ENCODE peak calls at places on chromosome 17, in six cellular contexts. T is activated gamma-delta T cell treated with Interleukin-2 at 50 U/mL for 16 hours; Y is mucosa of gallbladder; X is DMS153; A is stimulated activated CD8-positive, alpha-beta memory T cell treated with anti-CD3 and anti-CD28 coated beads, Interleukin-4, amount 100 ng/mL, for 24 hours; I is endothelial cell. S is an unnamed sample.

GRCh38 chr17:77961741-77962140 is 3.2 kb downstream of the TNRC6C start:
- DNase-seq in T (no peak), Y (no peak), X (no peak), A (no peak), I (no peak), S (no peak)

GRCh38 chr17:76688165-76688622 is 22.6 kb downstream of the MXRA7 start:
- DNase-seq in T (no peak), Y (no peak), X (no peak), A (no peak), I (no peak), S (no peak)

GRCh38 chr17:6248061-6248460 is 177.9 kb downstream of the WSCD1 start:
- DNase-seq in T (no peak), Y (no peak), X (no peak), A (no peak), I (no peak), S (no peak)

GRCh38 chr17:78583091-78583490 is 5.9 kb upstream of the DNAH17 start:
- DNase-seq in T (no peak), Y (no peak), X (no peak), A (no peak), I (no peak), S (no peak)

GRCh38 chr17:79835953-79836951 is 3.0 kb downstream of the CBX4 start:
- DNase-seq in T (no peak), Y (peak), X (peak), A (no peak), I (no peak), S (no peak)

GRCh38 chr17:67082110-67082509 is 37.8 kb downstream of the CACNG1 start:
- DNase-seq in T (no peak), Y (no peak), X (no peak), A (no peak), I (no peak), S (no peak)

GRCh38 chr17:7832431-7832830 is 1.6 kb upstream of the KDM6B start:
- DNase-seq in T (no peak), Y (no peak), X (no peak), A (no peak), I (no peak), S (no peak)

GRCh38 chr17:30235386-30236296 is at the start of gene SLC6A4:
- DNase-seq in T (no peak), Y (no peak), X (no peak), A (no peak), I (no peak), S (peak)

GRCh38 chr17:30357476-30357875 is 21.3 kb upstream of the CPD start:
- DNase-seq in T (no peak), Y (no peak), X (no peak), A (no peak), I (no peak), S (no peak)

GRCh38 chr17:72358465-72358864 is 237.6 kb downstream of the SOX9 start:
- DNase-seq in T (no peak), Y (no peak), X (no peak), A (no peak), I (no peak), S (peak)

GRCh38 chr17:8294361-8294760 is 839 bp downstream of the SLC25A35 start:
- DNase-seq in T (no peak), Y (no peak), X (no peak), A (no peak), I (no peak), S (no peak)

GRCh38 chr17:79159926-79160325 is 85.3 kb downstream of the ENGASE start:
- DNase-seq in T (no peak), Y (no peak), X (no peak), A (no peak), I (no peak), S (no peak)

GRCh38 chr17:16150251-16150859 is 65.0 kb downstream of the NCOR1 start:
- DNase-seq in T (no peak), Y (no peak), X (no peak), A (no peak), I (no peak), S (peak)

GRCh38 chr17:80687819-80688218 is 143.2 kb downstream of the RPTOR start:
- DNase-seq in T (no peak), Y (no peak), X (no peak), A (no peak), I (no peak), S (no peak)

GRCh38 chr17:76452646-76453430 is at the start of gene UBE2O:
- DNase-seq in T (peak), Y (peak), X (peak), A (peak), I (peak), S (peak)

GRCh38 chr17:4572131-4572530 is 11.8 kb upstream of the GGT6 start:
- DNase-seq in T (no peak), Y (no peak), X (no peak), A (no peak), I (no peak), S (no peak)

GRCh38 chr17:48544356-48545021 is 420 bp downstream of the HOXB2 start:
- DNase-seq in T (peak), Y (peak), X (no peak), A (peak), I (peak), S (peak)

GRCh38 chr17:5419356-5419958 is at the start of gene NUP88:
- DNase-seq in T (peak), Y (peak), X (peak), A (peak), I (peak), S (peak)

GRCh38 chr17:19461139-19461538 is 50.1 kb downstream of the RNF112 start:
- DNase-seq in T (no peak), Y (no peak), X (no peak), A (no peak), I (no peak), S (no peak)

GRCh38 chr17:66275651-66276050 is 26.8 kb upstream of the PRKCA start:
- DNase-seq in T (no peak), Y (peak), X (no peak), A (no peak), I (no peak), S (peak)

GRCh38 chr17:9984768-9985167 is 79.7 kb upstream of the RCVRN start:
- DNase-seq in T (no peak), Y (no peak), X (no peak), A (no peak), I (no peak), S (no peak)

GRCh38 chr17:29102741-29103181 is 59.8 kb downstream of the PIPOX start:
- DNase-seq in T (no peak), Y (no peak), X (no peak), A (no peak), I (no peak), S (no peak)

GRCh38 chr17:63136381-63137012 is 170.5 kb downstream of the TANC2 start:
- DNase-seq in T (no peak), Y (no peak), X (no peak), A (no peak), I (no peak), S (no peak)

GRCh38 chr17:82687375-82687861 is 11.1 kb downstream of the RAB40B start:
- DNase-seq in T (no peak), Y (no peak), X (no peak), A (no peak), I (no peak), S (no peak)

GRCh38 chr17:78787444-78787843 is 5.4 kb upstream of the CYTH1 start:
- DNase-seq in T (no peak), Y (no peak), X (no peak), A (no peak), I (no peak), S (no peak)

GRCh38 chr17:51166987-51167931 is 1.0 kb downstream of the NME2 start:
- DNase-seq in T (peak), Y (peak), X (no peak), A (peak), I (peak), S (peak)

S was measured in fibroblast of pulmonary artery.